ENCODE peak calls at places on chromosomes 2 and 18, in seven cellular contexts. S is body of pancreas, T is cardiac fibroblast, A is GM12865, E is psoas muscle, I is pancreas, C is mammary epithelial cell. Y is an unnamed sample.

GRCh38 chr2:155223781-155224406 is 525.4 kb downstream of the KCNJ3 start:
- DNase-seq in E (no peak), I (no peak), C (peak), T (peak), S (no peak), A (peak), Y (peak)

GRCh38 chr18:23812566-23813440 is 123.5 kb downstream of the LAMA3 start:
- DNase-seq in I (no peak), S (no peak), A (peak), C (peak), E (no peak), T (peak), Y (peak)

GRCh38 chr18:35467624-35468016 is 30.1 kb downstream of the INO80C start:
- DNase-seq in I (no peak), E (no peak), A (peak), T (no peak), S (no peak), C (no peak), Y (no peak)

GRCh38 chr18:32373995-32374394 is 96.7 kb downstream of the GAREM1 start:
- DNase-seq in A (no peak), T (peak), E (no peak), C (peak), S (peak), I (no peak), Y (peak)

GRCh38 chr2:2777876-2778275 is 446.8 kb upstream of the MYT1L start:
- DNase-seq in E (no peak), I (no peak), S (no peak), T (no peak), C (no peak), A (no peak), Y (no peak)

GRCh38 chr18:75654928-75655745 is 227.6 kb upstream of the SMIM21 start:
- DNase-seq in S (peak), E (no peak), T (no peak), A (no peak), I (no peak), C (no peak), Y (peak)

GRCh38 chr2:240593703-240594451 is 7.3 kb downstream of the CAPN10 start:
- DNase-seq in C (no peak), S (no peak), T (no peak), I (peak), E (peak), A (no peak), Y (no peak)

GRCh38 chr2:239263937-239264837 is 136.6 kb downstream of the HDAC4 start:
- DNase-seq in C (no peak), T (peak), A (no peak), E (peak), I (peak), S (no peak), Y (peak)

GRCh38 chr18:55419939-55420664 is 167.9 kb downstream of the TCF4 start:
- DNase-seq in E (no peak), T (peak), C (no peak), I (no peak), S (no peak), A (no peak), Y (no peak)

DNA sequence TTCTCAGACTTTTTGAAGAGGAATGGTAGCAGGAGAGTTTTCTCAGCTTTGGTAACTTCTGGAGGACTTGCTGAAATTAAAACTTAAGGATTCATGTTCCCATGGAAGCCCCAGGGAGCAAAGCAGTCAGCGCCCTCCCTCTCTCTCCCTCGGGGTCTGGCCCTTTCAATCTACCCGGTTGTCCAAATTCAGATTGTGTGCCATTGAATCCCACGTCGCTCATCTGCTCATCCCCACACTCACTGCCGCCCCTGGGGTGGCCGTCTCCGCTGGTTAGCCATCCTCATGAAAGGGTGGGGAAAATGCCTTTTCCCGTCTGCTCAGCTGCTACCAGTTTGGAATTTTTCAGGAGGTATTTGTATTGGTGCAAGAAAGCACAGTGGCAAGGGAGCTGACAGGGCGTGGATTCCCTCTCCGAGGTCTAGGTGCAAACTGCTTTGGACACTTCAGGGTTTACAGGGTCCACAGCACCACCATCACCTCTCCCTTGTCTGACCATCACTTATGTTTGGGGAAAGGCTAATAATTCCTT is 27.1 kb downstream of the MCFD2 start:
- DNase-seq in S (no peak), E (no peak), C (no peak), A (no peak), I (no peak), T (no peak), Y (no peak)
- H3K4me3 ChIP-seq in S (no peak), E (no peak), C (no peak), A (no peak), I (no peak), T (no peak), Y (no peak)

GRCh38 chr2:19933351-19933981 is 31.7 kb upstream of the TTC32 start:
- DNase-seq in T (peak), I (no peak), C (peak), A (peak), E (no peak), S (no peak), Y (peak)
- H3K4me3 ChIP-seq in T (no peak), I (no peak), C (peak), A (no peak), E (no peak), S (no peak), Y (no peak)

DNA sequence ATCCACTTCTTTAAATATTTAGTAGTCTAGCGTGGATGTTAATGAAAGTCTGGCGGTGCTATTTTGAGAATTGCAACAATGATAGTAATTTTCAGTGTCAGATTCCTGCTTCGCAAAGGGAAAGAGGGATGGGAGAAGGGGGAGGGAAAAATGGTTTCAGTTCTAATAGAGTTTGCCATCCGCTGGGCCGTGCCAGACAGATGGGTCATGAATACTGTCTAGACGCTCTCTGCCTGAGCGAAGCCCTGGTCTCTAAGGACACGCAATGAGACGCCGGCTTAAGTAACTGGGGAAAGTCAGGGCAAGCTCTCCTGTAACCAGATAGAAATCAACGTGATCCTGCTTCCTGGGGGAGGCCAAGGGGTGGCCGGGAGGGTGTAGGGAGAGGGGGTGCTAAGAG is 229.1 kb downstream of the LDLRAD4 start:
- DNase-seq in E (peak), S (peak), T (peak), A (no peak), C (no peak), I (no peak), Y (peak)
- H3K4me3 ChIP-seq in E (peak), S (no peak), T (no peak), A (no peak), C (no peak), I (no peak), Y (no peak)

GRCh38 chr2:215726070-215726469 is 287.3 kb downstream of the MREG start:
- DNase-seq in I (no peak), T (no peak), A (no peak), C (no peak), E (no peak), S (no peak), Y (no peak)
- H3K4me3 ChIP-seq in I (no peak), T (no peak), A (no peak), C (no peak), E (no peak), S (no peak), Y (no peak)

GRCh38 chr2:203740741-203741363 is 34.4 kb downstream of the CD28 start:
- DNase-seq in S (no peak), E (no peak), A (no peak), T (peak), C (peak), I (no peak), Y (peak)
- H3K4me3 ChIP-seq in S (no peak), E (no peak), A (no peak), T (no peak), C (no peak), I (no peak), Y (no peak)

DNA sequence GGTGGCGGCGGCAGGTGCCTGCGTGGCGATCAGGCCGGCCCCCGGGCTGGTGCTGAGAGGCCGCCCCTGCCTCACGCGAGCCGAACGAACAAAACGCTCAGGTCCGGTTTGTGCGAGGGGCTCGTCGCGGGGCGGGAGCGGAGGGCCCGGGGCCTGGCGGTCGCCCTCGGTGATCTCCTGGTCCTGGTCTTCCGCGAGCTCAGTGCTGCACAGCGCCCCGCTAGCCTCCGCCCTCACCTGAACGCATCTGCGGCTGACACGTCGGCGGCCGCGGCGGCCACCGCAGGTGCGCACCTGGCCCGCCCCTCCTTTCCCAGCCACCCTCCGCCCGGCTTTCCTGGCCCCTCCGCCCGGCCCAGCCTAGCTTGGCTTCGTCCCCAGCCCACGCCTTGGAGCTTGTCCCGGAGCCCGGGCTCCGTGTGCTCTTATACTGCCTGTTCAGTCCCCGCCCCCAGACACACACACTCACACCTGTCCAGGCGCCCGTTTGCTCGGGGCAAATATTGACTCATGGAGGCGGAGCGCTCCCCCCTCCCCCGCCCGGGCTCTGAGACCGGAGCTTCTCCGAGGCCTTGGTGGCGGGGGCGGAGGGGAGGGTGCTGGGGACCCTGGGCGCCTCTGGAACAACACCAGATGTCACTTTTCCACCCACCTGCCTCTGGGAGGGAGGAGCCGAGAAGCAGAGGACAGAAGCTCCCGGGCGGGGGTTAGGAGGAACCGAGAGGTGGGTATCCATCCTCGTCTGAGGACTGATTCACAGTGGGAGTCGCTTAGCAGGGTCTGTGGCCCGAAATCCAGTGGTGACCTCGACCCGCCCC is 8.6 kb upstream of the CRYBA2 start:
- DNase-seq in I (peak), C (peak), T (no peak), A (no peak), E (no peak), S (peak), Y (no peak)
- H3K4me3 ChIP-seq in I (peak), C (peak), T (no peak), A (no peak), E (no peak), S (peak), Y (no peak)

DNA sequence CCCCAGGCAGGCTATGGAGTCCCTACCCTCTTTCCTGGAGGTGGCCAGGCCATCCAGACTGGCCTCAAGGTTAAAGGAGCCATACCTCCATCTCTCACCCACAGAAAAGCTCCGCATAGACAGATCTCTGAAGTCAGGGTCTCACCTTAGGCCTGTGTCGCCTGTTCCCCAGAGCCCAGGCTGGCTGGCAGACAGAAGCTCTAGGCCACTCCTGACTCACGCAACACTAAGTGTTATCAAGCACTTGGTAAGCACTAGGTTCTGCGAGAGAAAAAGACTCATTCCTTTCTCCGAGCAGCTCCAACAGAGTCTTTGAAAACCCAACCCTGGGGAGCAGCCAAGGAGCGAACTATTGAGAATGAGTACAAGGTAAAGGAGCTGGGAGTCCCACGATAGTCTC is 6.1 kb downstream of the SMAD7 start:
- DNase-seq in I (no peak), T (peak), C (no peak), A (no peak), S (no peak), E (no peak), Y (no peak)
- H3K4me3 ChIP-seq in I (no peak), T (no peak), C (no peak), A (no peak), S (no peak), E (peak), Y (no peak)